ENCODE peak calls at places on chromosomes 1 and 21, in five cellular contexts. L is GM12878, P is H1, Z is HCT116, A is K562. S is an unnamed sample.
A peak's percentile ranks its signal among the peaks of the same experiment; 100 is the strongest.

GRCh38 chr1:168135116-168135981 is 1.4 kb downstream of the GPR161 start:
- DNase-seq in L (no peak), P (peak; percentile 57), Z (no peak), A (no peak), S (no peak)

GRCh38 chr1:87058343-87058649 is 143.9 kb downstream of the HS2ST1 start:
- DNase-seq in L (no peak), P (no peak), Z (no peak), A (no peak), S (no peak)

GRCh38 chr1:220809187-220809550 is 22.5 kb downstream of the MTARC1 start:
- DNase-seq in L (no peak), P (no peak), Z (no peak), A (no peak), S (no peak)

GRCh38 chr1:40042337-40042736 is 1.8 kb downstream of the CAP1 start:
- DNase-seq in L (no peak), P (no peak), Z (no peak), A (no peak), S (no peak)

GRCh38 chr21:44599264-44600029 is 950 bp upstream of the KRTAP10-7 start:
- DNase-seq in L (no peak), P (peak; percentile 35), Z (no peak), A (no peak), S (no peak)

GRCh38 chr21:38082936-38083335 is 166.7 kb upstream of the KCNJ6 start:
- DNase-seq in L (no peak), P (no peak), Z (no peak), A (no peak), S (no peak)

GRCh38 chr1:87084247-87084836 is 169.9 kb downstream of the HS2ST1 start:
- DNase-seq in L (no peak), P (no peak), Z (peak; percentile 6), A (no peak), S (no peak)

GRCh38 chr1:66402194-66402593 is 131.8 kb upstream of the SGIP1 start:
- DNase-seq in L (peak; percentile 87), P (no peak), Z (no peak), A (no peak), S (no peak)

DNA sequence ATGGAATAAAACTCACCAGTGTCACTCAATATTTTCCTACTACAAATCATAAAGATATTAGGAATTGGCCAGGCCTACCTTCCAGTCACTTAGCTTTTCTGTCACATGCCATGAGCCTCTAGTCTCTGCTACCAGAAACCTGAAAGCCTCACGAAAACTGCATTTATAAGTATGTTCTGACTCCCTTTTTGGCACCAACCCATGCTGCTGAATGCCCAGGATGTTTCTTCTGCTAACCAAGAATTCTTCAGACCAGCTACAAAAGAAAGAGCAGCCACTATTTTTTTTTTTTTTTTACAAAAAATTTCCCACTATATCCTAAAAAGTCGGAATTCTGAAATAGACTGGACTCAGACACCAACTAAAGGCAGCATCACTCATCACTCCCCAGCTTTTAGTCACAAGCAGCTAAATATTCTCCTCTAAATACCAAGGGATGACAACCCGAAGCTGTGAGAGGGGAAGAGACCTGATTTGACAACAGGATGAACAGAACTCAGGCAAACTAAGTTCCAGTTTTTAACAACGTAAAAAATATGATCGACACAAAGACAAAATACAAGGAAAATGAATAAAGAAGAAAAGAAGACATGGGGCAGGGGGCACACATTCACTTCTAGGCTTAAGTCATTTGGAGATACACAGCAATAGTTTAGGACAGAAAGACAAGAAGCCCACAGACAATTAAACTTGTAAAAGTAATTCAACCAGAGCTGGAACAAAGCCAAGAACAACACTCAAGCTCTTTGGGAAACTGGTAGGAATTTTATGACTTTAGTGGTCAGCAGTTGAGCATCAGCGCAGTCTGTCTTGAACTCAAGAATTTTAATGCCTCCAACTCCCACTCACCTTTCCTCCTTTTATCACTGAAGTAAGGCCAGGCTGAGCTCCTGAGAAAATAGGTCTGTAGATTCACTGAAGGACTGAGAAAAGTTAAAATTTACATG is 1.6 kb downstream of the DCAF8 start:
- DNase-seq in L (no peak), P (no peak), Z (no peak), A (no peak), S (no peak)
- TF ChIP-seq JUND in L (no peak), P (no peak), Z (no peak), A (no peak), S (no peak)

GRCh38 chr1:30700528-30701265 is 22.7 kb downstream of the MATN1 start:
- DNase-seq in L (no peak), P (no peak), Z (no peak), A (peak; percentile 35), S (no peak)
- TF ChIP-seq JUND in L (no peak), P (no peak), Z (no peak), A (peak; percentile 77), S (no peak)

DNA sequence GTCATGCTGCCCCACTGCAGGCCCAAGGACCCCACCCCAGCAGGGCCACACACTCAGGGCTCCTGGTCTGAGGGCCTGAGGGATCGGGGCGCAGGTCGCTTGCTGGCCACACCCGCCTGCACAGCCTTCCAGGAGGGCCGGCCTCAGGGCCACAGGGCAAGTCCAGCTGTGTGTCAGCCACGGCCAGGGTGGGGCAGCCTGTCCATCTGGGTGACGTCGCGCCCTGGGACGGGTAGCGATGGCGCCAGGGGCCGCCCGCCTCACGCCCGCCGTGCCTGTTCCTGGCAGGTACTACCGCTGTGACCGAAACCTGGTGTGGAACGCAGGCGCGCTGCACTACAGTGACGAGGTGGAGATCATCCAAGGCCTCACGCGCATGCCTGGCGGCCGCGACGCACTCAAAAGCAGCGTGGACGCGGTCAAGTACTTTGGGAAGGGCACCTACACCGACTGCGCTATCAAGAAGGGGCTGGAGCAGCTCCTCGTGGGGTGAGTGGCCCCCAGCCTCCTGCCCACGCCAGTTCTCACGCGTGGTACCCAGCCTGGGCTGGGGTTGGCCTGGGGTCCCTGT is 2.5 kb downstream of the COL6A1 start:
- DNase-seq in L (no peak), P (no peak), Z (no peak), A (no peak), S (no peak)
- TF ChIP-seq JUND in L (no peak), P (no peak), Z (no peak), A (no peak), S (no peak)

GRCh38 chr1:26405281-26405915 is 5.2 kb upstream of the LIN28A start:
- DNase-seq in L (no peak), P (no peak), Z (no peak), A (no peak), S (no peak)

GRCh38 chr1:26403656-26404055 is 7.0 kb upstream of the LIN28A start:
- DNase-seq in L (no peak), P (no peak), Z (no peak), A (peak; percentile 6), S (no peak)

GRCh38 chr1:26404641-26405040 is 6.0 kb upstream of the LIN28A start:
- DNase-seq in L (no peak), P (no peak), Z (no peak), A (no peak), S (peak; percentile 62)

GRCh38 chr1:26399034-26399433 is 11.6 kb upstream of the LIN28A start:
- DNase-seq in L (no peak), P (no peak), Z (no peak), A (no peak), S (no peak)

GRCh38 chr1:26401891-26402290 is 8.7 kb upstream of the LIN28A start:
- DNase-seq in L (no peak), P (no peak), Z (no peak), A (no peak), S (no peak)
- TF ChIP-seq JUND in L (no peak), P (no peak), Z (no peak), A (no peak), S (no peak)

GRCh38 chr1:228003461-228004330 is 3.1 kb upstream of the WNT3A start:
- DNase-seq in L (no peak), P (no peak), Z (no peak), A (peak; percentile 17), S (no peak)
- TF ChIP-seq JUND in L (no peak), P (no peak), Z (no peak), A (no peak), S (no peak)

GRCh38 chr1:236489710-236490377 is 33.9 kb upstream of the LGALS8 start:
- DNase-seq in L (peak; percentile 19), P (no peak), Z (peak; percentile 63), A (peak; percentile 65), S (peak; percentile 63)
- TF ChIP-seq JUND in L (no peak), P (no peak), Z (no peak), A (no peak), S (no peak)

GRCh38 chr1:112542206-112542973 is 33.6 kb downstream of the WNT2B start:
- DNase-seq in L (no peak), P (no peak), Z (no peak), A (no peak), S (no peak)

GRCh38 chr1:112544011-112544688 is 35.4 kb downstream of the WNT2B start:
- DNase-seq in L (no peak), P (no peak), Z (peak; percentile 78), A (no peak), S (no peak)

GRCh38 chr1:112546076-112546475 is 37.3 kb downstream of the WNT2B start:
- DNase-seq in L (no peak), P (no peak), Z (no peak), A (no peak), S (no peak)

GRCh38 chr1:112541299-112541698 is 32.5 kb downstream of the WNT2B start:
- DNase-seq in L (no peak), P (no peak), Z (no peak), A (no peak), S (no peak)

DNA sequence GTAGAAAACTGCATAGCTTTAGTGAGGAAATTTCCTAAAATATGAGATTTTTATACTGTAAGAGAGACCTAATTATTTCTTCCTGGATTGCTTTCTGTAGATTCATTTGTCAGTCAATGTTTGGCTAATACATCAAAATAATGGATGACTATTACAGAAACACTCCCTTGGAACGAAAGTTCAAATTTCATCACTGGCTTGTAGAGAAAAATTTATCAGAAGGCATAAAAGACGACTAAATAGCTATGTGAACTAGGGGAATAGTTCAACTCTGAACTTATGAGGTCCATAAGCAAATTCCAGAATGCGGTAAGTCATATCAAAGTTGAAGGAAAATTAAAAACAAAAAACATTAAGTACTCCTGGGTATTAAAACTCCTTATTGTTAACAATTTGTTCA is 36.0 kb downstream of the WNT2B start:
- DNase-seq in L (no peak), P (no peak), Z (no peak), A (no peak), S (no peak)
- TF ChIP-seq JUND in L (no peak), P (no peak), Z (no peak), A (no peak), S (no peak)